ENCODE peak calls at places on chromosome 16, in nine cellular contexts. W, M, X, K, Q, S, E, J and U are unnamed samples.

GRCh38 chr16:26981266-26981938 is 85.3 kb upstream of the C16orf82 start:
- DNase-seq in W (peak; percentile 82), M (peak; percentile 80), X (no peak), K (no peak), Q (no peak), S (no peak), E (no peak), J (no peak), U (peak; percentile 73)

GRCh38 chr16:74607310-74607966 is 524 bp upstream of the GLG1 start:
- DNase-seq in W (no peak), M (no peak), X (no peak), K (no peak), Q (no peak), S (no peak), E (no peak), J (no peak), U (no peak)

GRCh38 chr16:87335306-87335967 is 18.2 kb upstream of the C16orf95 start:
- DNase-seq in W (no peak), M (no peak), X (no peak), K (no peak), Q (no peak), S (no peak), E (no peak), J (no peak), U (no peak)

GRCh38 chr16:86073763-86074493 is 175.0 kb downstream of the IRF8 start:
- DNase-seq in W (no peak), M (no peak), X (no peak), K (no peak), Q (no peak), S (no peak), E (no peak), J (no peak), U (no peak)

GRCh38 chr16:75078886-75079285 is 37.7 kb downstream of the LDHD start:
- DNase-seq in W (no peak), M (no peak), X (no peak), K (no peak), Q (no peak), S (no peak), E (no peak), J (no peak), U (no peak)

GRCh38 chr16:1763521-1764511 is 7.5 kb downstream of the NME3 start:
- DNase-seq in W (peak; percentile 45), M (no peak), X (no peak), K (no peak), Q (no peak), S (no peak), E (no peak), J (no peak), U (no peak)

GRCh38 chr16:59342669-59343068 is 608.6 kb upstream of the GOT2 start:
- DNase-seq in W (no peak), M (no peak), X (no peak), K (no peak), Q (no peak), S (no peak), E (no peak), J (no peak), U (no peak)

GRCh38 chr16:12260647-12261262 is 284.2 kb downstream of the SNX29 start:
- DNase-seq in W (peak; percentile 35), M (no peak), X (no peak), K (peak; percentile 59), Q (peak; percentile 11), S (no peak), E (no peak), J (no peak), U (no peak)

GRCh38 chr16:83826146-83826913 is 18.6 kb downstream of the HSBP1 start:
- DNase-seq in W (peak; percentile 72), M (peak; percentile 93), X (peak; percentile 83), K (peak; percentile 89), Q (peak; percentile 73), S (peak; percentile 36), E (peak; percentile 90), J (peak; percentile 84), U (peak; percentile 83)

GRCh38 chr16:15682105-15682570 is 32.1 kb downstream of the NDE1 start:
- DNase-seq in W (peak; percentile 79), M (peak; percentile 84), X (no peak), K (no peak), Q (no peak), S (peak; percentile 40), E (peak; percentile 51), J (no peak), U (peak; percentile 83)

GRCh38 chr16:67277999-67278772 is 1.1 kb upstream of the PLEKHG4 start:
- DNase-seq in W (peak; percentile 85), M (peak; percentile 87), X (no peak), K (peak; percentile 47), Q (no peak), S (peak; percentile 72), E (no peak), J (no peak), U (peak; percentile 75)

GRCh38 chr16:67734731-67735201 is 15.7 kb upstream of the GFOD2 start:
- DNase-seq in W (no peak), M (no peak), X (no peak), K (no peak), Q (no peak), S (no peak), E (no peak), J (no peak), U (no peak)

GRCh38 chr16:720507-720989 is 398 bp upstream of the ANTKMT start:
- DNase-seq in W (peak; percentile 69), M (peak; percentile 83), X (peak; percentile 52), K (no peak), Q (no peak), S (peak; percentile 76), E (no peak), J (no peak), U (peak; percentile 39)

GRCh38 chr16:57830890-57831484 is 28.7 kb upstream of the KIFC3 start:
- DNase-seq in W (peak; percentile 70), M (no peak), X (no peak), K (no peak), Q (no peak), S (no peak), E (no peak), J (peak; percentile 55), U (no peak)

GRCh38 chr16:67173808-67174705 is 3.7 kb downstream of the NOL3 start:
- DNase-seq in W (peak; percentile 82), M (peak; percentile 91), X (peak; percentile 64), K (peak; percentile 75), Q (peak; percentile 93), S (peak; percentile 71), E (peak; percentile 93), J (peak; percentile 76), U (peak; percentile 85)

GRCh38 chr16:2987854-2988253 is 7.6 kb upstream of the PKMYT1 start:
- DNase-seq in W (no peak), M (no peak), X (no peak), K (no peak), Q (no peak), S (no peak), E (no peak), J (no peak), U (no peak)

GRCh38 chr16:31477220-31478216 is 5.4 kb upstream of the SLC5A2 start:
- DNase-seq in W (no peak), M (no peak), X (no peak), K (no peak), Q (no peak), S (no peak), E (peak; percentile 90), J (no peak), U (no peak)

GRCh38 chr16:48496571-48497095 is 111.4 kb upstream of the SIAH1 start:
- DNase-seq in W (no peak), M (no peak), X (no peak), K (no peak), Q (no peak), S (no peak), E (no peak), J (no peak), U (no peak)

GRCh38 chr16:4016648-4017047 is 99.6 kb downstream of the ADCY9 start:
- DNase-seq in W (no peak), M (peak; percentile 20), X (no peak), K (no peak), Q (no peak), S (no peak), E (no peak), J (no peak), U (no peak)

GRCh38 chr16:29947897-29948296 is 14.0 kb upstream of the TMEM219 start:
- DNase-seq in W (no peak), M (no peak), X (no peak), K (no peak), Q (no peak), S (no peak), E (no peak), J (no peak), U (no peak)

GRCh38 chr16:83233153-83233552 is 574.6 kb upstream of the HSBP1 start:
- DNase-seq in W (peak; percentile 36), M (no peak), X (no peak), K (no peak), Q (no peak), S (no peak), E (no peak), J (no peak), U (no peak)

GRCh38 chr16:85306071-85306792 is 194.0 kb upstream of the CIBAR2 start:
- DNase-seq in W (peak; percentile 56), M (peak; percentile 87), X (peak; percentile 58), K (peak; percentile 95), Q (peak; percentile 89), S (peak; percentile 51), E (peak; percentile 96), J (peak; percentile 39), U (peak; percentile 82)

GRCh38 chr16:57544129-57544653 is 1.7 kb downstream of the ADGRG5 start:
- DNase-seq in W (no peak), M (peak; percentile 45), X (peak; percentile 30), K (no peak), Q (peak; percentile 9), S (no peak), E (peak; percentile 39), J (no peak), U (no peak)

GRCh38 chr16:4081035-4081434 is 35.2 kb downstream of the ADCY9 start:
- DNase-seq in W (no peak), M (no peak), X (no peak), K (no peak), Q (peak; percentile 9), S (no peak), E (no peak), J (no peak), U (no peak)